ENCODE peak calls at places on chromosomes 2 and 18, in nine cellular contexts. R, N, P, W, L, C, S, T and Y are unnamed samples.

GRCh38 chr2:36271266-36271665 is 84.3 kb upstream of the CRIM1 start:
- DNase-seq in S (no peak), C (no peak), R (no peak), L (no peak), W (no peak), P (no peak), T (no peak), N (no peak), Y (no peak)

GRCh38 chr2:186456941-186457340 is 29.1 kb upstream of the ZC3H15 start:
- DNase-seq in W (no peak), S (no peak), T (peak; percentile 73), P (no peak), L (peak; percentile 75), R (no peak), C (peak; percentile 78), N (peak; percentile 65), Y (no peak)

GRCh38 chr2:46297546-46298271 is 502 bp downstream of the EPAS1 start:
- DNase-seq in P (peak; percentile 70), R (peak; percentile 79), N (no peak), W (peak; percentile 52), C (no peak), S (no peak), L (peak; percentile 26), T (no peak), Y (peak; percentile 35)

GRCh38 chr2:133082034-133082433 is 412.0 kb upstream of the LYPD1 start:
- DNase-seq in W (no peak), P (no peak), L (no peak), T (no peak), S (no peak), N (no peak), C (no peak), R (no peak), Y (no peak)

GRCh38 chr2:74747411-74748080 is 86.4 kb upstream of the HK2 start:
- DNase-seq in L (no peak), C (peak; percentile 55), W (no peak), R (no peak), S (no peak), P (no peak), T (peak; percentile 67), N (peak; percentile 69), Y (no peak)

GRCh38 chr2:201858781-201859180 is 52.4 kb downstream of the CDK15 start:
- DNase-seq in P (peak; percentile 73), N (no peak), W (peak; percentile 49), C (no peak), T (no peak), R (peak; percentile 11), S (no peak), L (peak; percentile 77), Y (no peak)

GRCh38 chr2:231198291-231199173 is at the start of gene ARMC9:
- DNase-seq in W (peak; percentile 86), T (peak; percentile 26), R (peak; percentile 71), L (peak; percentile 50), S (peak; percentile 59), P (peak; percentile 75), C (no peak), N (no peak), Y (peak; percentile 72)

GRCh38 chr2:105455488-105455991 is 56.7 kb upstream of the FHL2 start:
- DNase-seq in C (peak; percentile 97), L (peak; percentile 96), T (peak; percentile 97), P (peak; percentile 99), R (no peak), W (no peak), S (peak; percentile 59), N (peak; percentile 61), Y (no peak)

GRCh38 chr2:129914538-129915302 is 64.7 kb upstream of the RAB6C start:
- DNase-seq in S (no peak), R (no peak), L (no peak), N (no peak), P (no peak), C (no peak), T (no peak), W (peak; percentile 9), Y (no peak)

GRCh38 chr2:237527241-237527640 is 39.1 kb upstream of the PRLH start:
- DNase-seq in L (no peak), T (no peak), C (no peak), N (no peak), W (no peak), S (no peak), P (no peak), R (no peak), Y (no peak)

GRCh38 chr2:16331761-16332160 is 333.9 kb downstream of the CYRIA start:
- DNase-seq in N (no peak), L (no peak), R (no peak), W (no peak), C (no peak), P (no peak), S (no peak), T (no peak), Y (no peak)

GRCh38 chr18:67239826-67240225 is 276.7 kb downstream of the DSEL start:
- DNase-seq in S (no peak), P (no peak), L (no peak), R (no peak), T (no peak), N (no peak), W (no peak), C (no peak), Y (no peak)

GRCh38 chr2:63834401-63834800 is 7.3 kb upstream of the UGP2 start:
- DNase-seq in R (no peak), T (no peak), N (no peak), C (no peak), W (no peak), S (no peak), L (no peak), P (no peak), Y (no peak)

GRCh38 chr18:36620801-36621200 is 208.0 kb downstream of the TPGS2 start:
- DNase-seq in C (no peak), R (no peak), W (no peak), P (no peak), L (no peak), N (no peak), T (no peak), S (no peak), Y (no peak)

GRCh38 chr2:118737690-118738089 is 109.8 kb downstream of the EN1 start:
- DNase-seq in T (no peak), L (no peak), C (no peak), P (no peak), S (no peak), W (no peak), N (no peak), R (no peak), Y (no peak)

GRCh38 chr2:135820003-135820618 is 16.9 kb downstream of the LCT start:
- DNase-seq in R (peak; percentile 59), T (no peak), W (no peak), P (no peak), C (no peak), S (no peak), N (peak; percentile 20), L (peak; percentile 60), Y (peak; percentile 20)

GRCh38 chr18:59228361-59228760 is 8.4 kb downstream of the GRP start:
- DNase-seq in S (no peak), R (no peak), W (no peak), P (no peak), T (no peak), L (no peak), C (peak; percentile 55), N (no peak), Y (no peak)

GRCh38 chr18:78436110-78436509 is 543.5 kb upstream of the SALL3 start:
- DNase-seq in P (no peak), C (no peak), N (no peak), W (no peak), L (no peak), S (no peak), R (no peak), T (no peak), Y (no peak)

GRCh38 chr2:18506883-18507519 is 53.5 kb downstream of the RDH14 start:
- DNase-seq in S (no peak), W (no peak), C (no peak), L (no peak), T (no peak), N (no peak), R (no peak), P (no peak), Y (no peak)

GRCh38 chr18:79572848-79573451 is 106.7 kb upstream of the CTDP1 start:
- DNase-seq in P (no peak), T (no peak), C (no peak), N (no peak), W (peak; percentile 29), R (no peak), L (no peak), S (no peak), Y (no peak)

GRCh38 chr2:64227603-64228125 is 83.4 kb upstream of the PELI1 start:
- DNase-seq in R (no peak), T (no peak), C (no peak), W (no peak), P (no peak), L (no peak), N (no peak), S (no peak), Y (no peak)

GRCh38 chr2:44061876-44062275 is 66.1 kb upstream of the LRPPRC start:
- DNase-seq in T (no peak), P (no peak), W (no peak), R (no peak), L (no peak), S (no peak), N (no peak), C (no peak), Y (no peak)

GRCh38 chr2:120189189-120189588 is 34.0 kb downstream of the TMEM185B start:
- DNase-seq in P (no peak), W (no peak), L (no peak), S (no peak), R (no peak), C (no peak), T (no peak), N (no peak), Y (no peak)